ENCODE peak calls at places on chromosomes 5 and 9, in six cellular contexts. U is activated CD8-positive, alpha-beta memory T cell treated with anti-CD3 and anti-CD28 coated beads, Interleukin-2, amount 50 U/mL, for 48 hours; E is esophagus muscularis mucosa; R is CD8-positive, alpha-beta memory T cell; H is activated T-helper 1 cell treated with Interleukin-2 at 50 U/mL for 16 hours; K is NCI-H1694. Y is an unnamed sample.

GRCh38 chr9:35859310-35859994 is 10.7 kb downstream of the OR13J1 start:
- DNase-seq in U (peak; percentile 43), E (peak; percentile 91), K (no peak), R (no peak), H (no peak), Y (no peak)

GRCh38 chr5:31062878-31063277 is 130.6 kb upstream of the CDH6 start:
- DNase-seq in H (no peak), E (no peak), U (no peak), R (no peak), K (no peak), Y (no peak)

GRCh38 chr9:133534346-133535284 is at the start of gene ADAMTSL2:
- DNase-seq in E (no peak), R (no peak), K (peak; percentile 24), H (no peak), U (peak; percentile 57), Y (peak; percentile 56)

GRCh38 chr5:173866249-173867172 is 21.6 kb upstream of the CPEB4 start:
- DNase-seq in E (no peak), R (no peak), H (no peak), K (no peak), U (no peak), Y (no peak)

GRCh38 chr9:89139450-89139849 is 39.2 kb downstream of the SHC3 start:
- DNase-seq in K (no peak), U (no peak), E (no peak), H (no peak), R (no peak), Y (no peak)

GRCh38 chr5:75023368-75024159 is 28.8 kb downstream of the GCNT4 start:
- DNase-seq in K (no peak), E (peak; percentile 17), U (no peak), H (no peak), R (peak; percentile 71), Y (peak; percentile 51)

GRCh38 chr5:167937628-167938000 is 353.8 kb upstream of the WWC1 start:
- DNase-seq in K (no peak), H (no peak), E (no peak), R (no peak), U (no peak), Y (no peak)

GRCh38 chr9:93471135-93471534 is 17.8 kb upstream of the FAM120AOS start:
- DNase-seq in E (peak; percentile 2), H (no peak), U (no peak), K (no peak), R (no peak), Y (no peak)

GRCh38 chr9:132910376-132910775 is 31.7 kb downstream of the SPACA9 start:
- DNase-seq in U (no peak), R (no peak), K (no peak), E (no peak), H (no peak), Y (no peak)

GRCh38 chr5:152686931-152687330 is 281.9 kb upstream of the NMUR2 start:
- DNase-seq in H (no peak), U (no peak), E (no peak), R (no peak), K (no peak), Y (no peak)

GRCh38 chr5:90909091-90909503 is 350.5 kb downstream of the ADGRV1 start:
- DNase-seq in K (no peak), U (no peak), E (no peak), H (no peak), R (no peak), Y (no peak)

GRCh38 chr5:59760798-59761348 is 132.7 kb downstream of the PDE4D start:
- DNase-seq in R (no peak), H (no peak), K (no peak), E (no peak), U (no peak), Y (no peak)

GRCh38 chr9:26904070-26904469 is 11.5 kb upstream of the CAAP1 start:
- DNase-seq in R (no peak), H (no peak), K (no peak), U (no peak), E (no peak), Y (no peak)

GRCh38 chr9:109471994-109472393 is 26.1 kb downstream of the PTPN3 start:
- DNase-seq in H (no peak), K (peak; percentile 6), U (no peak), E (no peak), R (no peak), Y (no peak)

GRCh38 chr9:89660286-89660685 is 55.5 kb downstream of the GADD45G start:
- DNase-seq in U (no peak), E (no peak), R (no peak), K (no peak), H (no peak), Y (no peak)

GRCh38 chr5:178363501-178364325 is 131.1 kb upstream of the PHYKPL start:
- DNase-seq in K (no peak), H (no peak), U (no peak), R (no peak), E (no peak), Y (no peak)

GRCh38 chr9:91966503-91966902 is 16.5 kb upstream of the ROR2 start:
- DNase-seq in E (no peak), R (no peak), K (no peak), U (no peak), H (no peak), Y (no peak)

GRCh38 chr9:23464275-23464674 is 361.8 kb downstream of the ELAVL2 start:
- DNase-seq in K (no peak), E (no peak), R (no peak), H (no peak), U (no peak), Y (no peak)

GRCh38 chr5:81081461-81081835 is 121.3 kb downstream of the RASGRF2 start:
- DNase-seq in H (no peak), R (no peak), K (no peak), E (no peak), U (no peak), Y (no peak)

GRCh38 chr9:12708562-12709298 is 15.5 kb downstream of the TYRP1 start:
- DNase-seq in H (no peak), U (no peak), R (no peak), E (no peak), K (no peak), Y (no peak)

GRCh38 chr9:114214686-114215397 is 59.5 kb downstream of the COL27A1 start:
- DNase-seq in K (no peak), U (no peak), R (no peak), E (no peak), H (no peak), Y (no peak)